ENCODE peak calls at places on chromosome 15, in four cellular contexts. U is stimulated activated CD4-positive, alpha-beta T cell treated with anti-CD3 and anti-CD28 coated beads, Interleukin-1b, Interleukin-23, amount 100 ng/mL, for 1 hour; Q is non-pigmented ciliary epithelial cell; X is AG10803. O is an unnamed sample.
A peak's percentile ranks its signal among the peaks of the same experiment; 100 is the strongest.

GRCh38 chr15:96331141-96331941 is 841 bp downstream of the NR2F2 start:
- DNase-seq in U (no peak), Q (no peak), X (peak; percentile 66), O (no peak)

GRCh38 chr15:66169023-66169422 is 84.5 kb downstream of the MEGF11 start:
- DNase-seq in U (no peak), Q (no peak), X (no peak), O (no peak)

GRCh38 chr15:96125681-96126080 is 204.8 kb upstream of the NR2F2 start:
- DNase-seq in U (no peak), Q (no peak), X (no peak), O (no peak)

GRCh38 chr15:73586006-73586654 is 47.1 kb downstream of the NPTN start:
- DNase-seq in U (no peak), Q (no peak), X (no peak), O (no peak)

GRCh38 chr15:27670481-27670880 is 428.6 kb downstream of the OCA2 start:
- DNase-seq in U (no peak), Q (no peak), X (no peak), O (no peak)

GRCh38 chr15:65773386-65774111 is 18.5 kb downstream of the DENND4A start:
- DNase-seq in U (no peak), Q (no peak), X (no peak), O (no peak)

GRCh38 chr15:88649286-88649733 is 10.5 kb downstream of the ISG20 start:
- DNase-seq in U (peak; percentile 61), Q (peak; percentile 47), X (peak; percentile 87), O (peak; percentile 52)

GRCh38 chr15:59439571-59439970 is 1.6 kb downstream of the FAM81A start:
- DNase-seq in U (no peak), Q (no peak), X (no peak), O (no peak)

GRCh38 chr15:89781055-89781454 is 4.9 kb downstream of the MESP2 start:
- DNase-seq in U (no peak), Q (no peak), X (no peak), O (no peak)

GRCh38 chr15:55277116-55277564 is 12.5 kb downstream of the RAB27A start:
- DNase-seq in U (no peak), Q (no peak), X (no peak), O (peak; percentile 66)